ENCODE peak calls at places on chromosomes 2 and 18, in seven cellular contexts. U, M, F, Y, Z, P and R are unnamed samples.
A peak's percentile ranks its signal among the peaks of the same experiment; 100 is the strongest.

GRCh38 chr2:36568533-36569246 is 29.3 kb downstream of the FEZ2 start:
- DNase-seq in M (no peak), Z (no peak), Y (no peak), F (peak; percentile 21), P (no peak), U (no peak), R (no peak)

GRCh38 chr2:1538663-1539062 is 125.4 kb downstream of the TPO start:
- DNase-seq in M (no peak), Z (no peak), U (peak; percentile 30), P (no peak), F (no peak), Y (peak; percentile 48), R (no peak)

GRCh38 chr2:45312275-45312674 is 298.8 kb downstream of the SRBD1 start:
- DNase-seq in Z (no peak), F (no peak), M (no peak), Y (no peak), P (no peak), U (no peak), R (no peak)

GRCh38 chr2:191501390-191502168 is 176.4 kb upstream of the NABP1 start:
- DNase-seq in P (peak; percentile 39), U (peak; percentile 16), F (no peak), Z (peak; percentile 46), Y (no peak), M (no peak), R (no peak)

GRCh38 chr2:201158111-201158929 is 24.6 kb upstream of the CASP10 start:
- DNase-seq in U (peak; percentile 92), M (peak; percentile 74), F (peak; percentile 49), Y (peak; percentile 80), P (peak; percentile 24), Z (peak; percentile 72), R (no peak)

GRCh38 chr2:106805716-106806115 is 80.3 kb downstream of the ST6GAL2 start:
- DNase-seq in U (no peak), F (no peak), Y (no peak), Z (no peak), P (no peak), M (no peak), R (no peak)

GRCh38 chr2:182240862-182241371 is 185.9 kb downstream of the PDE1A start:
- DNase-seq in U (peak; percentile 51), F (no peak), Z (no peak), M (peak; percentile 17), Y (peak; percentile 37), P (no peak), R (no peak)

GRCh38 chr2:9230881-9231280 is 24.3 kb downstream of the ASAP2 start:
- DNase-seq in Y (no peak), U (no peak), M (peak; percentile 30), F (no peak), Z (no peak), P (no peak), R (no peak)

GRCh38 chr2:27442981-27443323 is 771 bp downstream of the KRTCAP3 start:
- DNase-seq in M (no peak), Y (no peak), Z (no peak), U (no peak), P (no peak), F (no peak), R (no peak)

GRCh38 chr2:160582481-160583161 is 89.0 kb upstream of the RBMS1 start:
- DNase-seq in Y (no peak), F (peak; percentile 66), M (no peak), U (no peak), Z (peak; percentile 43), P (peak; percentile 15), R (no peak)

GRCh38 chr2:120352701-120353590 is 7.0 kb downstream of the INHBB start:
- DNase-seq in P (no peak), Z (no peak), F (no peak), U (no peak), Y (no peak), M (no peak), R (no peak)

GRCh38 chr18:75208055-75208835 is 694 bp downstream of the PTGR3 start:
- DNase-seq in P (no peak), M (peak; percentile 45), U (peak; percentile 65), F (no peak), Y (peak; percentile 53), Z (peak; percentile 75), R (no peak)

GRCh38 chr2:181122601-181123000 is 142.2 kb downstream of the UBE2E3 start:
- DNase-seq in F (no peak), U (no peak), Y (no peak), Z (no peak), M (no peak), P (no peak), R (no peak)

GRCh38 chr2:105789745-105790466 is 45.2 kb downstream of the NCK2 start:
- DNase-seq in P (peak; percentile 27), F (no peak), Z (no peak), Y (peak; percentile 85), M (peak; percentile 26), U (peak; percentile 70), R (no peak)

GRCh38 chr18:77000527-77000926 is 132.1 kb downstream of the MBP start:
- DNase-seq in M (peak; percentile 34), F (no peak), P (peak; percentile 18), Y (peak; percentile 55), Z (peak; percentile 82), U (peak; percentile 33), R (no peak)

GRCh38 chr18:3238742-3239141 is 8.9 kb upstream of the MYL12A start:
- DNase-seq in U (peak; percentile 33), P (no peak), Y (no peak), M (no peak), Z (no peak), F (no peak), R (no peak)

GRCh38 chr2:179017958-179018357 is 32.0 kb downstream of the CCDC141 start:
- DNase-seq in U (no peak), M (no peak), P (no peak), Y (no peak), Z (no peak), F (no peak), R (no peak)

GRCh38 chr2:180202591-180202990 is 195.5 kb upstream of the CWC22 start:
- DNase-seq in P (no peak), F (no peak), M (no peak), Y (no peak), Z (no peak), U (no peak), R (no peak)